ENCODE peak calls at places on chromosomes 12 and 14, in four cellular contexts. B is mammary epithelial cell, V is tibial artery, C is A549. F is an unnamed sample.

GRCh38 chr12:54984602-54985376 is at the start of gene TESPA1:
- DNase-seq in C (no peak), V (peak; percentile 70), B (no peak), F (no peak)

GRCh38 chr14:72665259-72665658 is 228.6 kb downstream of the DPF3 start:
- DNase-seq in V (no peak), C (peak; percentile 35), B (peak; percentile 99), F (no peak)

GRCh38 chr14:91417983-91418386 is 365 bp upstream of the CCDC88C start:
- DNase-seq in V (no peak), B (no peak), C (peak; percentile 41), F (no peak)

GRCh38 chr12:68189766-68190700 is 30.5 kb upstream of the IFNG start:
- DNase-seq in B (peak; percentile 78), V (no peak), C (no peak), F (no peak)

GRCh38 chr14:95182379-95182778 is 25.1 kb upstream of the DICER1 start:
- DNase-seq in C (no peak), V (no peak), B (no peak), F (no peak)

GRCh38 chr14:93008381-93008780 is 85.4 kb downstream of the CHGA start:
- DNase-seq in C (no peak), V (no peak), B (no peak), F (no peak)

GRCh38 chr12:15180325-15180724 is 40.9 kb downstream of the RERG start:
- DNase-seq in C (no peak), B (no peak), V (no peak), F (no peak)

GRCh38 chr14:47678993-47679392 is 3.6 kb upstream of the MDGA2 start:
- DNase-seq in B (no peak), C (no peak), V (no peak), F (no peak)

GRCh38 chr12:122005252-122005651 is 16.4 kb upstream of the BCL7A start:
- DNase-seq in C (no peak), B (no peak), V (no peak), F (no peak)

GRCh38 chr12:59820594-59821011 is 224.8 kb downstream of the SLC16A7 start:
- DNase-seq in B (no peak), V (no peak), C (no peak), F (no peak)

GRCh38 chr14:61511558-61511924 is 183.8 kb upstream of the HIF1A start:
- DNase-seq in V (no peak), B (peak; percentile 52), C (no peak), F (peak; percentile 66)

GRCh38 chr14:50260511-50260910 is 29.1 kb upstream of the SOS2 start:
- DNase-seq in B (peak; percentile 22), C (no peak), V (no peak), F (no peak)

GRCh38 chr14:83071888-83072501 is 1538.3 kb upstream of the SEL1L start:
- DNase-seq in C (no peak), V (no peak), B (peak; percentile 8), F (no peak)

GRCh38 chr14:32940066-32940651 is 1.5 kb downstream of the NPAS3 start:
- DNase-seq in V (no peak), C (no peak), B (no peak), F (no peak)

DNA sequence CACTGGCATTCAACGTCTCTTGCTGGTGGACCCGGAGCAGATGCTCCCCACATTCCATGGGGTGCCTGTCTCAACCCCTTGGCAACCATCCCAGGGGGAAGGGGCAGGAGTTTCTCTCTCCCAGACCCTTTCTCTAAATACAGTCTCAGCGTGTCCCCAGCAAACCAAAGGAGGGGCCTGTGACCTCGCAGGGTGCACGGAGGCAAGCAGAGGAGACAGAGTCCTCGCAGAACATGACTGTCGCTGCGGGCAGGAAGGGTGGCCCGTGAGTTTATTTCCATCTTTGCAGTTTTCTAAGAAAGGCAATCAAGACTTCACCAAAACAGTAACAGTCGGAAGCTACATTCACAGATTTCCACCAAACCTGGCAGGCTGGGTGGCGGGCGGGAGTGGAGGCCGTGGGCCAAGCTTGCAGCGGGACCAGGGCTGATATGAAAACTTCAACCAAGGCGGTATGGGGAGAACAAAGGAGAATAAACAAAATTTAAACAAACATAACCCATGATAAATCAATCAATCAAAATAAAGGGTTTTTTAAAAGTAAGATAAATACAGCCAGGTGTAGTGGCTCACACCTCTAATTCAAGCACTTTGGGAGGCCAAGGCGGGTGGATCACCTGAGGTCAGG is 18.6 kb downstream of the BRF1 start:
- DNase-seq in B (no peak), C (no peak), V (no peak), F (no peak)
- H3K4me1 ChIP-seq in B (no peaks in the 10 kb centered on the region), C (peaks cover 4% of the 10 kb centered on the region), V (peaks cover 5% of the 10 kb centered on the region), F (peaks cover 16% of the 10 kb centered on the region)

DNA sequence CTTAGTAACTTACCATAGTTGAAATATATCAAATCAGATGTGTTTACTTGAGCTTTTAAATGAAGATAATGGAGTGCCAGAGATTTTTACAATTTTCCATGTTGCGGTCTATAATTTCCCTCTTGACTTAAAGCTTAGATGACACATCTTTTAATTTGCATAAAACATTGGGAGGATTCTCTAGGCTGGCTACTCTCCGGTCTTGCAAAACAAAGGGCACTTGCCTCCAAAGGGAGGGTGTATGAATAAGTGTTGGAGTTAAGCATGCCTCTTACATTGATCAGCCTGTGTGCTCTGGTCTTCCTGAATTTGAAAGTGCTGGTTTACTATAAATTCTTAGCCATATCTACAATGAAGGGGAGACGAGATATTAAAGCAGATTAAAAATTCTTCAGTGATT is 336.4 kb upstream of the NAV3 start:
- DNase-seq in V (no peak), B (no peak), C (no peak), F (no peak)
- H3K4me1 ChIP-seq in V (no peaks in the 10 kb centered on the region), B (no peaks in the 10 kb centered on the region), C (no peaks in the 10 kb centered on the region), F (no peaks in the 10 kb centered on the region)

GRCh38 chr14:64704743-64705405 is 650 bp downstream of the PLEKHG3 start:
- DNase-seq in V (peak; percentile 72), C (no peak), B (no peak), F (peak; percentile 49)

GRCh38 chr14:64706552-64707193 is 2.4 kb downstream of the PLEKHG3 start:
- DNase-seq in B (no peak), V (peak; percentile 77), C (no peak), F (no peak)

GRCh38 chr14:64704145-64704742 is at the start of gene PLEKHG3:
- DNase-seq in C (peak; percentile 84), V (peak; percentile 92), B (peak; percentile 82), F (peak; percentile 82)

GRCh38 chr14:64706119-64706465 is 1.9 kb downstream of the PLEKHG3 start:
- DNase-seq in B (no peak), C (no peak), V (no peak), F (no peak)

DNA sequence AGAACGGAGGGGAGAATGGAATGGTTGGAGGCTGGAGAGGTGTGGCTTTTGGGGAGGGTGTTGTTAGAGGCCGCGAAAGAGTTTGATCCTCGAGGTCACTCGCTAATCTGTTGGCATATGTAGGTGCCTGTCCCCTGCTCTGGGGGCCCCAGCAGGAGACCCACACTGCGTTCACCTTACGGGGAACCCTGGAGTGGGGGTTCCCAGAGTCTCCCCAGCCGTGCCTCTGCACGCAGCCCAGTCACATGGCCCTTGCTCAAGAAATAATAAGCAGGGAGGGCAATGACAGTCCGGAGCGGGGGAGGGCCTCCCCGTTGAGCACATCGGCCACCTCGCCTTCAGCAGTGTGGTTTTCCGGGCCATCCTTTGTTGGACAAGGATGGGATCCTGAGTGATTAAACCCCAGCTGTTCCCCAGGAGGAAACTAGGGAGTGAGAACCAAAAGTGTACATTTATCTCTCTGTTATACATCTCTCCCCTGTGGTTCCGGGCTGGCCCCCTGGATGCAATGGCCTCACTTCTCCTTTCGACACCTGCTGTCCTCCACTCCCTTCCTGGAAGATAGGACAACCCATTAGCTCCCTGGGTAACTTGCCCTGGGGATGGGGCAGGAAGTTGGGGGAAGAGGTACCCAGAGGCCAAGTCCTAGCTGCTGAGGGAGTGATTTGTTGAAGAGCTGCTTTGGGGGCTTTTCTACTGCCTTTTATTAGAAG is 1.3 kb downstream of the PLEKHG3 start:
- DNase-seq in V (peak; percentile 83), C (no peak), B (peak; percentile 63), F (peak; percentile 54)
- H3K4me1 ChIP-seq in V (peaks cover 54% of the 10 kb centered on the region), C (peaks cover 59% of the 10 kb centered on the region), B (peaks cover 66% of the 10 kb centered on the region), F (peaks cover 55% of the 10 kb centered on the region)

DNA sequence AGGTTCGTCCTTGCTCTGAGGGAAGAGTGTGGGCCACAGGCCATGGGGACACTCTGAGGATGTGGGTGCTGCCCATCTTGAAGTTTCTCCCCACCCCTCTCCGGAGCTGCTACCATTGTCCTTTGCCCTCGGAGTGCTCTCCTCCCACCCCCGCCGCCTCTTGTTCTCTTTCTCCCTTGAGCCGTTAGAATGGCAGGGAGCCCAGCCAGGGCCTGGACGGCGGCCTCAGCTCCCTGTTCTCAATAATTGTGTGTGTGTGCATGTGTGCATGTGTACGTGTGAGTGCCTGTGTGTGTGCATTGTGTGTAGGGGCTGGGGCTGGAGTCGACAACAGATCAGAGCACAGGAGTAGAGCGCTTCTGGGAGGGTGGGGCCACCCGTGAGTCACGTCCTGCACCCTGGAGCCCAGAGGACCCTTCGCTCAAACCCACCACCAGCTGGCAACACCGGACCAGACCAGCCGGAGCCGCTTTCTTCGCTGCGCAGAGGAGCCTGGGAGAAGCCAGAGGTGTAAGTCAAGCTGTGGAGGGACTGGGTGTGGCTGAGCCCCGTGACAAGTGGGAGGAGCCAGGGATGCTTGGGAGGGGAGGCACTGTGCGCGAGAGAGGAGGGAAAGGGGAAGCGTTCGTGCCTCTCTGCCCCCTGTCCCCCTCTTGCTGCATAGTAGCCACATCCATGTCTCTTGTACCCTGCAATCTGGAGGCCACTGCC is 25.9 kb upstream of the KCNA5 start:
- DNase-seq in V (no peak), C (no peak), B (no peak), F (peak; percentile 27)
- H3K4me1 ChIP-seq in V (peaks cover 9% of the 10 kb centered on the region), C (no peaks in the 10 kb centered on the region), B (peaks cover 6% of the 10 kb centered on the region), F (no peaks in the 10 kb centered on the region)

DNA sequence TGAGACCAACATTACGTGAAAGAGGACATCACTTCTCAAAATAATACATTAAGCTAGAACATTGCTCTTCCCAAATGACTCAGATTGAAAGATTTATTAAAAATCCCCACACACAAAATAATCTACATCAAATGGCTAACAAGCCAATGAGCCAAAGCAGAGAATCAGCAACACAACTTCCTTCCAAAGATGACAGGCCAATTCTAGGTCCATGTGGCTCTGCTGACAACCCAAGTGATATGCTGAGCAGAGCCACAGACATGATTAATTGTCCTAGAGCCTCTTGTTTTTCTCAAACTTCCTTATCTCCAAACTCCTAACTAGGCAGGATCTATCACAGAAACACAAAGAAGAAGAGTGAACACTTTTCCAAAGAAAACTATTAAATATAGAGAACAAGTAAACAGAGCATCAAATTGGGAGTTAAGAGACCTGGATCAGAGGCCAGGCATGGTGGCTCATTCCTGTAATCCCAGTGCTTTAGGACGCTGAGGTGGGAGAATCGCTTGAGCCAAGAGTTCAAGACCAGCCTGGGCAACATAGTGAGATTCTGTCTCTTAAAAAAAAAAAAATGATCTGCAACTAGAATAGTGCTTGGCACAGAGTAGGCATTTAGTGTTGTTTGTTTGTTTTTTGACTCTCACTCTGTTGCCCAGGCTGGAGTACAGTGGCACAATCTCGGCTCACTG is 38.5 kb downstream of the SENP1 start:
- DNase-seq in B (no peak), V (no peak), C (no peak), F (no peak)
- H3K4me1 ChIP-seq in B (peaks cover 5% of the 10 kb centered on the region), V (no peaks in the 10 kb centered on the region), C (no peaks in the 10 kb centered on the region), F (no peaks in the 10 kb centered on the region)

GRCh38 chr12:115755061-115755751 is 522.3 kb downstream of the MED13L start:
- DNase-seq in B (no peak), C (no peak), V (no peak), F (no peak)
- H3K4me1 ChIP-seq in B (peaks cover 9% of the 10 kb centered on the region), C (peaks cover 7% of the 10 kb centered on the region), V (no peaks in the 10 kb centered on the region), F (no peaks in the 10 kb centered on the region)

GRCh38 chr12:6324936-6325750 is 14.7 kb downstream of the PLEKHG6 start:
- DNase-seq in B (no peak), V (no peak), C (no peak), F (no peak)
- H3K4me1 ChIP-seq in B (peaks cover 17% of the 10 kb centered on the region), V (peaks cover 48% of the 10 kb centered on the region), C (peaks cover 93% of the 10 kb centered on the region), F (peaks cover 74% of the 10 kb centered on the region)

GRCh38 chr14:76957224-76957881 is 71.2 kb downstream of the IRF2BPL start:
- DNase-seq in C (no peak), B (no peak), V (no peak), F (no peak)
- H3K4me1 ChIP-seq in C (peaks cover 94% of the 10 kb centered on the region), B (peaks cover 77% of the 10 kb centered on the region), V (peaks cover 91% of the 10 kb centered on the region), F (peaks cover 71% of the 10 kb centered on the region)

F was measured in upper lobe of left lung.